ENCODE peak calls at places on chromosomes 4 and X, in four cellular contexts. K, Z, O and S are unnamed samples.

GRCh38 chr4:98166025-98166730 is 22.9 kb upstream of the STPG2 start:
- DNase-seq in K (no peak), Z (no peak), O (no peak), S (peak)

GRCh38 chr4:163755013-163755412 is 260.5 kb downstream of the TMA16 start:
- DNase-seq in K (no peak), Z (peak), O (no peak), S (no peak)

GRCh38 chr4:108166038-108166437 is 2.7 kb downstream of the LEF1 start:
- DNase-seq in K (no peak), Z (no peak), O (peak), S (no peak)

GRCh38 chr4:6362243-6362885 is 92.7 kb downstream of the WFS1 start:
- DNase-seq in K (no peak), Z (no peak), O (no peak), S (no peak)

GRCh38 chrX:96372313-96373046 is 312.2 kb upstream of the DIAPH2 start:
- DNase-seq in K (no peak), Z (no peak), O (peak), S (peak)

GRCh38 chr4:86233681-86234080 is 126.2 kb downstream of the MAPK10 start:
- DNase-seq in K (no peak), Z (no peak), O (no peak), S (no peak)

GRCh38 chr4:105896461-105896939 is 1.2 kb downstream of the NPNT start:
- DNase-seq in K (no peak), Z (no peak), O (no peak), S (no peak)

GRCh38 chr4:118683513-118683912 is 1.7 kb upstream of the METTL14 start:
- DNase-seq in K (no peak), Z (no peak), O (peak), S (no peak)

GRCh38 chr4:75494563-75494962 is 19.6 kb downstream of the RCHY1 start:
- DNase-seq in K (no peak), Z (no peak), O (no peak), S (no peak)

GRCh38 chrX:34918091-34918736 is 24.4 kb upstream of the FAM47B start:
- DNase-seq in K (no peak), Z (no peak), O (no peak), S (no peak)

GRCh38 chr4:183909187-183909586 is 4.1 kb downstream of the STOX2 start:
- DNase-seq in K (no peak), Z (no peak), O (no peak), S (no peak)

GRCh38 chrX:153576239-153576870 is 22.6 kb downstream of the CCNQ start:
- DNase-seq in K (no peak), Z (no peak), O (no peak), S (no peak)

GRCh38 chrX:98523026-98523425 is 1639.3 kb downstream of the RPA4 start:
- DNase-seq in K (no peak), Z (no peak), O (no peak), S (no peak)

GRCh38 chr4:150368667-150369066 is 213.3 kb upstream of the MAB21L2 start:
- DNase-seq in K (no peak), Z (no peak), O (no peak), S (no peak)

GRCh38 chr4:173516621-173517612 is 13.1 kb downstream of the HAND2 start:
- DNase-seq in K (peak), Z (no peak), O (no peak), S (no peak)

GRCh38 chrX:56385336-56385735 is 153.2 kb downstream of the KLF8 start:
- DNase-seq in K (no peak), Z (no peak), O (no peak), S (no peak)

GRCh38 chr4:15653864-15654391 is 1.2 kb downstream of the FBXL5 start:
- DNase-seq in K (no peak), Z (no peak), O (peak), S (no peak)

GRCh38 chrX:56069299-56069941 is 162.7 kb upstream of the KLF8 start:
- DNase-seq in K (no peak), Z (no peak), O (no peak), S (no peak)

GRCh38 chrX:1464282-1465131 is 11.8 kb upstream of the ASMTL start:
- DNase-seq in K (peak), Z (no peak), O (no peak), S (no peak)

GRCh38 chrX:83416273-83416672 is 91.8 kb upstream of the POU3F4 start:
- DNase-seq in K (no peak), Z (no peak), O (peak), S (no peak)

DNA sequence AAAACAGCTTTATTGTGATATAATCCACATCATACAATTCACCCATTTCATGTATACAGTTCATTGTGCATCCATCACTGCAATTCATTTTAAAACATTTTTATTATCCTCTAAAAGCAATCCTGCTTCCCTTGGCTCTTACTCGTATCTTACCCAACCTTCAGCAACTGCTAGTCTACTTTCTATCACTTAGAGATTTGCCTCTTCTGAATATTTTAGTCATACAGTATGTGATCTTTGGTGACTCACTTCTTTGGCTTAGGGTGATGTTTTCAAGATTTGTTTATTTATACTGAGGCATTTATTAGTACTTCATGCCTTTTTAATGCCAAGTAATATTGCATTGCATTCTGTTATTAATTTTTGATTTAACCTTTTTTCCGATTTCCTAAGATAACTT is 15.0 kb upstream of the MSMO1 start:
- DNase-seq in K (no peak), Z (no peak), O (no peak), S (no peak)
- TF ChIP-seq EGR1 in K (no peak), Z (no peak), O (no peak), S (no peak)

GRCh38 chr4:90095000-90095399 is 32.2 kb upstream of the CCSER1 start:
- DNase-seq in K (no peak), Z (no peak), O (no peak), S (no peak)

GRCh38 chr4:90105274-90105673 is 21.9 kb upstream of the CCSER1 start:
- DNase-seq in K (no peak), Z (no peak), O (no peak), S (no peak)

GRCh38 chr4:90103991-90104390 is 23.2 kb upstream of the CCSER1 start:
- DNase-seq in K (no peak), Z (no peak), O (no peak), S (no peak)

DNA sequence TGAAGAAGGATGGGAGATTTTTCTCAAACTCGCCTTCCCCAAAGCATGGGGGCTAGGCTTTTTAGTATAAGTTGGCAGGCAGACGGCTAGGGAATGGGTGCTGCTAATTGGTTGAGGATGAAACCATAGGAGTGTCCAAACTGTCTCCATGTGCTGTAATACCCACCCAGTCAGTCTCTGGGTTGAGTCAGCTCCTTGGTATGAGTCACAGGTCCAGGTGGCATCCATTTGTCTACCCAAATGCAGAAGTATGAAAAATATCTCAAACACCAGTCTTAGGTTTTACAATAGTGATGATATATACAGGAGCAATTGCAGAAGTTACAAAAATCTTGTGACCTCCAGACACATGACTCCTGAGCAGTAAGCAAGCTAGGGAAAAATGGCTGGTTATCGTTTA is 27.4 kb upstream of the CCSER1 start:
- DNase-seq in K (no peak), Z (no peak), O (no peak), S (no peak)
- TF ChIP-seq JUND in K (no peak), Z (no peak), O (no peak), S (no peak)

DNA sequence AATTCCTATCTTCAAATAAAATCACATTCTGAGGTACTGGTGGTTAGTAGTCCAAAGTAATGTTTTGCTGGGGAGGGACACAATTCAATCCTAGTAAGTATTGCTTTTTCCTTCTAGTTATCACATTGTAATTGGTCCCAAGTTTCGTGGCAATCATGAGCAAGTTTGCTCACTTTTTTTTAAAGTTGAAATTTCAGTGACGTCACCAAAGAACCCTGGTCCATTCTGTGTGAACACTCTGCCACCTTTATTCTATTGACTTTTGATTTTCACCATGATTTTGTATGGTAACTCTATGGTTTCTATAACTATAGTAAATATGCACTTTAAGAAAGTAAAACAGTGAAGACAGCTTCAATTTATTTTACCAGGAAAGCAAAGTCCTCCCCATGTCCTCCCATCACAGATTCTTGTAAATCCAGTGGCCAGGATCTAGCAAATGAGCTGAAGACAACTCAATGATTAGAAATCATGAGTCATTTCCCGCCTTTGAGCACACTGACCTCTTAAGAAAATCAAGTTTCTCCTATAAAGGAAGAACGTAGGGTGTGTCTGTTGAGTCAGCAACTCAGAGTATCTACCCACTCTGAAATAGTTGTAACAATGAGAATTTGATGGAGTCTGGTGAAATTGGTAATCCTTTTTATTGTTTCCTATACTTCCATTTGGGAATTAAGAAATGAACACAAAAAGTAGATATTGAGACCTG is 1306.6 kb upstream of the PABPC4L start:
- DNase-seq in K (no peak), Z (no peak), O (no peak), S (peak)
- TF ChIP-seq SP1 in K (no peak), Z (no peak), O (no peak), S (peak)

GRCh38 chrX:150162141-150162540 is 201.0 kb upstream of the MAMLD1 start:
- DNase-seq in K (no peak), Z (no peak), O (no peak), S (peak)
- TF ChIP-seq EGR1 in K (no peak), Z (no peak), O (no peak), S (no peak)

GRCh38 chr4:160825644-160826338 is 1338.0 kb downstream of the FSTL5 start:
- DNase-seq in K (no peak), Z (no peak), O (no peak), S (no peak)

GRCh38 chr4:160836431-160836830 is 1327.4 kb downstream of the FSTL5 start:
- DNase-seq in K (no peak), Z (no peak), O (no peak), S (no peak)

GRCh38 chr4:160826339-160826679 is 1337.5 kb downstream of the FSTL5 start:
- DNase-seq in K (no peak), Z (no peak), O (no peak), S (no peak)

GRCh38 chr4:160835789-160836188 is 1328.0 kb downstream of the FSTL5 start:
- DNase-seq in K (no peak), Z (no peak), O (no peak), S (peak)

GRCh38 chr4:160831165-160831922 is 1332.5 kb downstream of the FSTL5 start:
- DNase-seq in K (no peak), Z (no peak), O (no peak), S (no peak)
- TF ChIP-seq JUND in K (no peak), Z (no peak), O (no peak), S (no peak)

GRCh38 chrX:48896611-48897011 is 957 bp downstream of the TIMM17B start:
- DNase-seq in K (no peak), Z (no peak), O (peak), S (no peak)
- TF ChIP-seq SP1 in K (no peak), Z (no peak), O (no peak), S (no peak)

GRCh38 chr4:32417113-32417704 is 1697.0 kb downstream of the PCDH7 start:
- DNase-seq in K (no peak), Z (no peak), O (no peak), S (no peak)
- TF ChIP-seq EGR1 in K (no peak), Z (no peak), O (no peak), S (no peak)